ENCODE peak calls at places on chromosome 1, in five cellular contexts. One of them, this sample, is unnamed.

GRCh38 chr1:202034683-202035462 is 24.5 kb downstream of the ELF3 start:
- DNase-seq in stimulated activated CD4-positive, alpha-beta T cell treated with anti-CD3 and anti-CD28 coated beads, TNF-alpha, amount 100 ng/mL, for 1 hour: no peak
- DNase-seq in amniotic epithelial cell: peak
- DNase-seq in COR-L47: no peak
- DNase-seq in non-pigmented ciliary epithelial cell: peak
- DNase-seq in this sample: peak

GRCh38 chr1:171844381-171844780 is 3.1 kb downstream of the DNM3 start:
- DNase-seq in stimulated activated CD4-positive, alpha-beta T cell treated with anti-CD3 and anti-CD28 coated beads, TNF-alpha, amount 100 ng/mL, for 1 hour: no peak
- DNase-seq in amniotic epithelial cell: no peak
- DNase-seq in COR-L47: no peak
- DNase-seq in non-pigmented ciliary epithelial cell: no peak
- DNase-seq in this sample: no peak

GRCh38 chr1:169207825-169208520 is 101.5 kb downstream of the ATP1B1 start:
- DNase-seq in stimulated activated CD4-positive, alpha-beta T cell treated with anti-CD3 and anti-CD28 coated beads, TNF-alpha, amount 100 ng/mL, for 1 hour: no peak
- DNase-seq in amniotic epithelial cell: peak
- DNase-seq in COR-L47: no peak
- DNase-seq in non-pigmented ciliary epithelial cell: no peak
- DNase-seq in this sample: no peak

GRCh38 chr1:207941664-207942063 is 30.7 kb upstream of the CD34 start:
- DNase-seq in stimulated activated CD4-positive, alpha-beta T cell treated with anti-CD3 and anti-CD28 coated beads, TNF-alpha, amount 100 ng/mL, for 1 hour: no peak
- DNase-seq in amniotic epithelial cell: peak
- DNase-seq in COR-L47: no peak
- DNase-seq in non-pigmented ciliary epithelial cell: no peak
- DNase-seq in this sample: peak

GRCh38 chr1:78553859-78554258 is 63.1 kb downstream of the PTGFR start:
- DNase-seq in stimulated activated CD4-positive, alpha-beta T cell treated with anti-CD3 and anti-CD28 coated beads, TNF-alpha, amount 100 ng/mL, for 1 hour: no peak
- DNase-seq in amniotic epithelial cell: no peak
- DNase-seq in COR-L47: peak
- DNase-seq in non-pigmented ciliary epithelial cell: no peak
- DNase-seq in this sample: no peak

GRCh38 chr1:41486053-41486891 is 1.8 kb upstream of the EDN2 start:
- DNase-seq in stimulated activated CD4-positive, alpha-beta T cell treated with anti-CD3 and anti-CD28 coated beads, TNF-alpha, amount 100 ng/mL, for 1 hour: no peak
- DNase-seq in amniotic epithelial cell: peak
- DNase-seq in COR-L47: no peak
- DNase-seq in non-pigmented ciliary epithelial cell: no peak
- DNase-seq in this sample: no peak

GRCh38 chr1:155078496-155079209 is at the start of gene EFNA3:
- DNase-seq in stimulated activated CD4-positive, alpha-beta T cell treated with anti-CD3 and anti-CD28 coated beads, TNF-alpha, amount 100 ng/mL, for 1 hour: peak
- DNase-seq in amniotic epithelial cell: peak
- DNase-seq in COR-L47: peak
- DNase-seq in non-pigmented ciliary epithelial cell: no peak
- DNase-seq in this sample: peak

GRCh38 chr1:8987881-8988617 is 38.2 kb downstream of the SLC2A7 start:
- DNase-seq in stimulated activated CD4-positive, alpha-beta T cell treated with anti-CD3 and anti-CD28 coated beads, TNF-alpha, amount 100 ng/mL, for 1 hour: peak
- DNase-seq in amniotic epithelial cell: peak
- DNase-seq in COR-L47: no peak
- DNase-seq in non-pigmented ciliary epithelial cell: no peak
- DNase-seq in this sample: peak

GRCh38 chr1:56758135-56758534 is 61.1 kb downstream of the FYB2 start:
- DNase-seq in stimulated activated CD4-positive, alpha-beta T cell treated with anti-CD3 and anti-CD28 coated beads, TNF-alpha, amount 100 ng/mL, for 1 hour: no peak
- DNase-seq in amniotic epithelial cell: no peak
- DNase-seq in COR-L47: peak
- DNase-seq in non-pigmented ciliary epithelial cell: no peak
- DNase-seq in this sample: no peak

GRCh38 chr1:55131801-55132200 is 83.4 kb downstream of the USP24 start:
- DNase-seq in stimulated activated CD4-positive, alpha-beta T cell treated with anti-CD3 and anti-CD28 coated beads, TNF-alpha, amount 100 ng/mL, for 1 hour: no peak
- DNase-seq in amniotic epithelial cell: peak
- DNase-seq in COR-L47: no peak
- DNase-seq in non-pigmented ciliary epithelial cell: peak
- DNase-seq in this sample: no peak

GRCh38 chr1:85707267-85707989 is 805 bp downstream of the ZNHIT6 start:
- DNase-seq in stimulated activated CD4-positive, alpha-beta T cell treated with anti-CD3 and anti-CD28 coated beads, TNF-alpha, amount 100 ng/mL, for 1 hour: no peak
- DNase-seq in amniotic epithelial cell: no peak
- DNase-seq in COR-L47: no peak
- DNase-seq in non-pigmented ciliary epithelial cell: no peak
- DNase-seq in this sample: no peak